ENCODE peak calls at places on chromosomes 13 and 19, in seven cellular contexts. D, L, Z, H, O, A and B are unnamed samples.

GRCh38 chr13:27496006-27496405 is 45.6 kb upstream of the MTIF3 start:
- DNase-seq in L (no peak), O (no peak), D (no peak), H (no peak), Z (no peak), A (no peak), B (no peak)

GRCh38 chr13:66578305-66578704 is 651.8 kb downstream of the PCDH9 start:
- DNase-seq in Z (no peak), L (no peak), D (no peak), A (no peak), H (no peak), O (no peak), B (no peak)

GRCh38 chr13:52925775-52926285 is 77.4 kb upstream of the PCDH8 start:
- DNase-seq in D (peak; percentile 5), O (peak; percentile 20), A (no peak), H (no peak), Z (peak; percentile 84), L (no peak), B (peak; percentile 1)

GRCh38 chr19:2250765-2251576 is 1.8 kb downstream of the AMH start:
- DNase-seq in O (no peak), Z (no peak), D (no peak), L (no peak), A (no peak), H (no peak), B (no peak)

GRCh38 chr19:46124638-46125115 is at the start of gene IGFL3:
- DNase-seq in L (no peak), A (no peak), O (no peak), Z (no peak), H (no peak), D (peak; percentile 48), B (no peak)

GRCh38 chr19:50206191-50206590 is 2.8 kb downstream of the MYH14 start:
- DNase-seq in Z (no peak), A (no peak), H (no peak), D (no peak), O (no peak), L (no peak), B (no peak)

GRCh38 chr13:103275708-103276107 is 209.5 kb upstream of the SLC10A2 start:
- DNase-seq in A (no peak), H (no peak), O (no peak), L (no peak), Z (no peak), D (no peak), B (no peak)

GRCh38 chr13:40272776-40273139 is 393.7 kb downstream of the FOXO1 start:
- DNase-seq in O (no peak), D (no peak), H (no peak), L (no peak), A (no peak), Z (peak; percentile 75), B (peak; percentile 50)

GRCh38 chr13:110536006-110536693 is 25.4 kb downstream of the RAB20 start:
- DNase-seq in D (no peak), Z (no peak), L (peak; percentile 45), H (no peak), A (no peak), O (peak; percentile 55), B (no peak)

GRCh38 chr19:35459414-35460082 is 11.5 kb downstream of the FFAR2 start:
- DNase-seq in A (no peak), O (no peak), D (no peak), Z (no peak), L (peak; percentile 54), H (no peak), B (peak; percentile 41)

GRCh38 chr19:41951686-41952172 is 7.4 kb downstream of the RABAC1 start:
- DNase-seq in A (peak; percentile 95), L (peak; percentile 71), O (peak; percentile 76), Z (no peak), D (peak; percentile 58), H (peak; percentile 32), B (peak; percentile 74)

GRCh38 chr13:50645092-50645491 is 198.4 kb downstream of the DLEU7 start:
- DNase-seq in O (no peak), D (peak; percentile 59), A (no peak), L (no peak), Z (peak; percentile 75), H (no peak), B (peak; percentile 28)

GRCh38 chr13:106348032-106348431 is 187.4 kb downstream of the EFNB2 start:
- DNase-seq in H (no peak), D (peak; percentile 37), L (no peak), Z (peak; percentile 86), A (no peak), O (no peak), B (peak; percentile 59)

GRCh38 chr13:78401833-78402232 is 201.5 kb downstream of the POU4F1 start:
- DNase-seq in O (no peak), D (no peak), L (no peak), A (no peak), Z (no peak), H (no peak), B (no peak)

GRCh38 chr19:14089412-14089661 is 1.2 kb downstream of the SAMD1 start:
- DNase-seq in L (no peak), H (no peak), Z (no peak), D (no peak), O (no peak), A (no peak), B (peak; percentile 43)
- TF ChIP-seq CTCF in L (no peak), H (peak; percentile 2), Z (peak; percentile 36), D (peak; percentile 19), O (peak; percentile 12), A (no peak), B (no peak)

GRCh38 chr19:40136818-40137217 is 46.1 kb upstream of the ZNF780A start:
- DNase-seq in O (no peak), A (no peak), Z (no peak), H (no peak), L (no peak), D (no peak), B (no peak)
- TF ChIP-seq CTCF in O (no peak), A (no peak), Z (no peak), H (no peak), L (no peak), D (peak; percentile 8), B (peak; percentile 6)

GRCh38 chr19:30666301-30666803 is 294.2 kb downstream of the ZNF536 start:
- DNase-seq in O (no peak), L (peak; percentile 27), H (no peak), D (peak; percentile 15), Z (no peak), A (peak; percentile 89), B (peak; percentile 29)

GRCh38 chr19:30667227-30667626 is 295.0 kb downstream of the ZNF536 start:
- DNase-seq in H (no peak), O (no peak), Z (no peak), L (no peak), A (peak; percentile 67), D (no peak), B (no peak)

GRCh38 chr19:30665449-30665848 is 293.3 kb downstream of the ZNF536 start:
- DNase-seq in L (no peak), A (no peak), H (no peak), D (no peak), Z (no peak), O (no peak), B (no peak)

GRCh38 chr19:30662211-30662861 is 290.2 kb downstream of the ZNF536 start:
- DNase-seq in Z (no peak), L (no peak), O (no peak), D (peak; percentile 57), H (no peak), A (peak; percentile 70), B (no peak)

DNA sequence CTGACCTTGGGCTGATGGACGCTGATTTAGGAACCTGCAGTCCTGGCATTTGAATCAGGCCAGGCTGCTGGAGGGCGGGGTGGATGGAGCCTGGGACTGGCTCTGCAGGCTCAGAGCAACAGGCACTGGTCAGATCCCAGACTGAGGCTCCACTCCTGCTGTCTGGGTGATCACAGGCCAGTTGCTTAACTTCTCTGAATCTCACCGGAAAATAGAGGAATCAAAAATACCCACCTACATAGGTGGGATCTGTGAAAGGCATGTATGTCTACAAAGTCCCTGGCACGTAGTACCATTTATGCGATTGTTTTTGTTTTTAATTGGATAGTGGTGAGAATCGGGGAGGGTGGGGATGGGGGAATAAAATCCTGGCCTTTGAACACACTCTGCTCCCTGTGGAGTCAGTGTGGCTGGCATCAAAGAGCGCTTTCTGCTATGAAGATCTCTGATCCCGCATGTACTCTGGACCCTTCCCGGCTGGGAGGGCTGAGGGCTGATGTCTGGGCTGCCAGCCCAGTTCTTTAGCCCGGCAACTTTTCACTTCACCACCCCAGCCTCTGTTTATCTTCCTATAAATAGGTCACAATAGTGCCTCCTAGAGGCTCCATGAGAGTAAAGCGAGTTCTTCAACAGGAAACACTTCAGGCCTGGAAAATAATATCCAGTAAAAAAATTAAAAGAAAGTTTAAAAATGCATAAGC is 292.3 kb downstream of the ZNF536 start:
- DNase-seq in O (peak; percentile 36), L (peak; percentile 49), A (no peak), Z (no peak), H (no peak), D (peak; percentile 42), B (no peak)
- TF ChIP-seq CTCF in O (peak; percentile 38), L (no peak), A (no peak), Z (peak; percentile 42), H (peak; percentile 37), D (peak; percentile 55), B (peak; percentile 17)

DNA sequence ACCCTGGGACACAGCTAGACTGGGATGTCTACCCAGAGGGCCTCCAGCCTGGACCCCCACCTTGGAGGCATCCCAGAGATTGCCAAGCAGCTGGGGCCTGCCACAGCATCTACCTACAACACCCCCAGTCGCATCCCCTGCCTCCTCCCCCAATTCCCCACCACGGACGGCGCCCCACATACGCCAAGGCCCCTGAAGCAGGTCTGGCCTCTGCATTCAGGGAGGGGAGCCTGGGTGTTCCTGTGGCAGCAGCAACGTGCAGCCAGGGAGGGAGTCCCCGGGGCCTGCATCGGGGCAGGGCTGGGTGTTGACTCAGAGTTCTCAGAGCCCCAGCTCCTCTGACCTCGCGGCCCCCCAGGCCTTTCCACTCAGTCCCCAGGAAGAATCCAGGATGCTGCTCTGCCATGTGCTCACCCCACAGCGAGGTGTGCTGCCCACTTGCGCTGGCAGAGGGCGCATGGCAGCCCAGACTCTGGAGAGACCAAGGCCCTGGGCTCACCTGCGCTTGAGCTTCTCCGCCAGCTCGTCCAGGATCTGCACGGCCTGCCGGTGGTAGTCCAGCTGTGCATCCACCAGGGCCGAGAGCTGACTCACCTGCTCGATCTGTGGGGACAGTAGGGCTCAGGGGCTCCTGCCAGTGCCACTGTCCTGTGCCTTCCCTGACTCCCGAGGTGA is 19.6 kb downstream of the MPND start:
- DNase-seq in D (no peak), Z (no peak), H (no peak), O (no peak), A (peak; percentile 83), L (no peak), B (no peak)
- TF ChIP-seq CTCF in D (no peak), Z (peak; percentile 55), H (no peak), O (no peak), A (no peak), L (no peak), B (peak; percentile 16)

DNA sequence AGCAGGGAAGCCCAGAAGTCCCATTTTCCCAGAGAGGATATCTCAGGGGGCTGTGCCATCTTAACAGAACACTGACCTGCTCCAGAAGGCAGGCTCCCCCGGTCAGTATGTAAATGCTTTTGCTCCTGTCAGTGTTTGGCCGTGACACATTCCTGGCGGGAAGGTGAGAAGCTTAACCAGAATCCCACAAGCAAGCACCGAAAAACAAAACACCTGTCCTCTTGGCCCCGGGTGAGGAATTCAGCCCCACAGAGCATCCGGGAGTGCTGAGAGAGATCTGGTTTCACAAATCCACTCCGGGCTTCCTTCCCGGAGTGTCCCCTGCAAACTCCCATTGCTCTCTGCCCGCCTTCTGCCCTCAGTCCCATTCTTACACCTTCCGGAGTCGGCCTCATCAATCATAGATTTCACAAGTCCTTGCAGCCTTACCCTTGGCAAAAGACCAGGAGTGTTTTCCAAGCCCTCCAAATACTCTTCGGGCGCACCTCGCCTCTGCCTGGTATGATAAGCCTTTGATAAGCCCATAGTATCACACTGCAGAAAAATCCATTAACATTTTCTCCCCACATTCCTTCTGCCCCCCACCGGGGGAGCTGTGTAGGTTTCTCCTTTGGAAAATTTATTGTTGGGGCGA is 12.2 kb downstream of the TPM4 start:
- DNase-seq in L (no peak), Z (no peak), D (no peak), O (no peak), A (no peak), H (no peak), B (peak; percentile 76)
- TF ChIP-seq CTCF in L (no peak), Z (no peak), D (peak; percentile 38), O (no peak), A (no peak), H (peak; percentile 11), B (peak; percentile 18)